ENCODE peak calls at places on chromosomes 7 and 10, in four cellular contexts. N is K562, W is HepG2, R is GM12878. I is an unnamed sample.

GRCh38 chr7:100799037-100799896 is 28.1 kb downstream of the EPHB4 start:
- DNase-seq in N (peak; percentile 70), W (peak; percentile 52), R (peak; percentile 5), I (peak; percentile 80)

GRCh38 chr7:91814189-91814588 is 66.3 kb downstream of the MTERF1 start:
- DNase-seq in N (no peak), W (no peak), R (no peak), I (no peak)

GRCh38 chr10:95242581-95243317 is 48.1 kb downstream of the PDLIM1 start:
- DNase-seq in N (peak; percentile 15), W (peak; percentile 45), R (no peak), I (peak; percentile 62)

GRCh38 chr7:129525225-129525862 is 23.0 kb downstream of the SMKR1 start:
- DNase-seq in N (peak; percentile 23), W (no peak), R (no peak), I (no peak)

GRCh38 chr10:104498345-104498955 is 142.6 kb upstream of the SORCS3 start:
- DNase-seq in N (no peak), W (no peak), R (no peak), I (no peak)

GRCh38 chr7:154871483-154871882 is 131.4 kb downstream of the PAXIP1 start:
- DNase-seq in N (no peak), W (no peak), R (no peak), I (peak; percentile 87)

GRCh38 chr10:11243425-11244222 is 226.0 kb downstream of the CELF2 start:
- DNase-seq in N (no peak), W (no peak), R (no peak), I (no peak)

GRCh38 chr10:6431861-6432260 is 148.2 kb downstream of the PRKCQ start:
- DNase-seq in N (no peak), W (no peak), R (no peak), I (no peak)

GRCh38 chr10:129910861-129911260 is 53.2 kb downstream of the EBF3 start:
- DNase-seq in N (no peak), W (no peak), R (no peak), I (no peak)

GRCh38 chr7:121302214-121302745 is 26.5 kb upstream of the WNT16 start:
- DNase-seq in N (no peak), W (no peak), R (no peak), I (no peak)

GRCh38 chr10:123607386-123607785 is 58.8 kb upstream of the GPR26 start:
- DNase-seq in N (no peak), W (no peak), R (no peak), I (no peak)

GRCh38 chr10:132158122-132158741 is 28.5 kb upstream of the DPYSL4 start:
- DNase-seq in N (no peak), W (no peak), R (no peak), I (peak; percentile 88)

GRCh38 chr7:103989200-103989784 is at the start of gene RELN:
- DNase-seq in N (peak; percentile 89), W (peak; percentile 48), R (no peak), I (peak; percentile 85)

GRCh38 chr10:30353851-30354250 is 4.8 kb upstream of the MTPAP start:
- DNase-seq in N (no peak), W (no peak), R (no peak), I (no peak)

GRCh38 chr7:94301024-94301588 is 93.6 kb upstream of the COL1A2 start:
- DNase-seq in N (peak; percentile 64), W (peak; percentile 79), R (no peak), I (peak; percentile 27)

GRCh38 chr10:133258818-133259602 is 17.7 kb downstream of the ADAM8 start:
- DNase-seq in N (no peak), W (peak; percentile 30), R (no peak), I (no peak)

GRCh38 chr10:68800196-68800595 is 27.1 kb upstream of the STOX1 start:
- DNase-seq in N (no peak), W (no peak), R (no peak), I (no peak)

GRCh38 chr10:58393317-58393716 is 8.1 kb downstream of the TFAM start:
- DNase-seq in N (no peak), W (no peak), R (no peak), I (no peak)

GRCh38 chr10:42691361-42692120 is 53.2 kb upstream of the ZNF33B start:
- DNase-seq in N (no peak), W (no peak), R (no peak), I (peak; percentile 83)

GRCh38 chr7:7114575-7115291 is 67.6 kb upstream of the C1GALT1 start:
- DNase-seq in N (no peak), W (peak; percentile 97), R (no peak), I (no peak)

GRCh38 chr10:3757638-3758490 is 27.1 kb downstream of the KLF6 start:
- DNase-seq in N (no peak), W (no peak), R (peak; percentile 82), I (peak; percentile 82)

GRCh38 chr7:133081119-133081604 is 728 bp downstream of the CHCHD3 start:
- DNase-seq in N (peak; percentile 84), W (peak; percentile 12), R (no peak), I (peak; percentile 51)

GRCh38 chr7:133077394-133077793 is 4.5 kb downstream of the CHCHD3 start:
- DNase-seq in N (no peak), W (no peak), R (no peak), I (no peak)

GRCh38 chr7:133070562-133070961 is 11.3 kb downstream of the CHCHD3 start:
- DNase-seq in N (no peak), W (no peak), R (no peak), I (no peak)

GRCh38 chr7:133079296-133079695 is 2.6 kb downstream of the CHCHD3 start:
- DNase-seq in N (no peak), W (no peak), R (no peak), I (no peak)

DNA sequence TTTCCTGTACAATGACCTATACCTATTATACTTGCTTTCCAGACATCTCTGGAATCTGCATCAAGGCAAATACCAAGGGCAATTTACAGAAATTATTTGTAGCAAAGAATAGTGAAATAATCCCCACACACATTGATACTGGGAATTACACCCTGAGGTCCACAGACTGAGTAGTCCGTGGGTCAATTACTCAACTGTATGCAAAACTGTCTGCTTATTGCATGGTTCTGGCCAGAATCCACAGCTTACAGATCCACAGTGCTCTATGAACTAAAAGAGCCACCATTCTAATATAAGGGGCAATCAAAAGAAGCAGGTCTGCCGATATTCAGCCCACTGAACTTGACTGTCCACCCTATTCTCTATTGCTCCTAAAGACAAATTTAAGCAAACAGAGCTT is 5.7 kb downstream of the CHCHD3 start:
- DNase-seq in N (no peak), W (no peak), R (no peak), I (no peak)
- TF ChIP-seq NFIC in N (no peak), W (no peak), R (no peak), I (no peak)

DNA sequence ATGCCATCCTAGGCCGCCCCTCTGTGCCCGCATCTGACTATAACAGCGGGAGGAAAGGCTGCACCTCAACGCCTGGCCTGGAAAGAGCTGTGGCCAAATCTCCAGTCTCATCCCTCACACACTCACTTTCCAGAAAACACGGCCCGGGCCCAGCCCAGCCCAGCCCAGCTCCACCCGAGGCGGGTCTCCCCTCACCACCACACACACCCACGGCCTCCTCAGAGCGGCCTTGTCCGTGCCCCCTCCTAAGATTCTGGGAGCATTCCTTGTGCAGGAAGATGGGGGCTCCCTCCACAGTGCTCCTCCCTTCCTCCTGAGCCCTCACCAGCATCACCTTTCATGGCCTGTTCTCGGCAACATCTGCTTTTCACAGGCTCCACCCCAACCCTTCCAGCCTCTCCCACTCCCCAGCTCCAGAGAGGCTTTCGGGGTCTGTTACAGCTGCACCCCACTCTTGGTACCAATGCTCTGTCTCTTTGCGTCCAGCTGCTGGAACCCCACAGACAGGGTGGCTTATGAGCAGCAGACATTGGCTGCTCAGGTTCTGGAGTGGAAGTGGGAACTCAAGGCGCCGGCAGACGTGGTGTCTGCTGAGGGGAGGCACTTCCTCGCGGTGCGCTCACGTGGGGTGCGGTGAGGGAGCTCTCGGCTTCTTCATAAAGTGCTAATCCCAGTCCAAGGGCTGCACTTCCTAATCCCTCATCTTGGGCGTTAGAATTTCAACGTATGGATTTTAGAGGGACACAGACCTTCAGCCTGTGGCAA is 185.5 kb downstream of the ELFN1 start:
- DNase-seq in N (no peak), W (no peak), R (no peak), I (no peak)
- TF ChIP-seq NFIC in N (no peak), W (no peak), R (no peak), I (no peak)

GRCh38 chr7:99380032-99380822 is 5.7 kb downstream of the ARPC1B start:
- DNase-seq in N (peak; percentile 75), W (no peak), R (peak; percentile 94), I (no peak)
- TF ChIP-seq NFIC in N (no peak), W (no peak), R (no peak), I (no peak)

DNA sequence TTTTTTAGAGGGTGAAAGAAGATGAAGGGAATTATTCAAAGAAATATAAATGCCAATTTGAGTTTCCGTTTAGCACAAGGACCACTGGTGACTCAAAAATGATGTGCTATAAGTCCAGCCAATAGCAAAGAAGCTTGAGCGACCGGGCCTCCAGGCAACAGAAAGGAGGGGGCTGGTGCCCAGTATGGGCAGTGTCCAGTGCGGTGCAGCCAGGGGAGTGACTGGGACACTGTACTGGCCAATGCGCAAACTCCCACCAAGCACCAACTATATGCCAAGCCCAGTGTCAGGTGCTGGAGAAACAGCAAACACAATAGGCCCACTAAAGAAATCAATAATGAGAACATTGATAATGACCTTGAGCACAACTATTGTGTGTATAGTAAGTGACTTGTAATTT is 10.2 kb upstream of the OPALIN start:
- DNase-seq in N (no peak), W (no peak), R (no peak), I (no peak)
- TF ChIP-seq NFIC in N (no peak), W (no peak), R (no peak), I (no peak)

GRCh38 chr10:688621-689426 is 644 bp downstream of the DIP2C start:
- DNase-seq in N (no peak), W (no peak), R (no peak), I (peak; percentile 77)
- TF ChIP-seq NFIC in N (no peak), W (no peak), R (no peak), I (no peak)

I was measured in SK-N-SH.